ENCODE peak calls at places on chromosomes 12 and 14, in four cellular contexts. Z, V, N and L are unnamed samples.

GRCh38 chr12:34377243-34378035 is 355.1 kb downstream of the ALG10 start:
- DNase-seq in Z (no peak), V (no peak), N (no peak), L (no peak)

GRCh38 chr12:113236539-113237354 is 15.5 kb downstream of the TPCN1 start:
- DNase-seq in Z (peak), V (no peak), N (no peak), L (no peak)

GRCh38 chr14:50616275-50616674 is 51.8 kb downstream of the SAV1 start:
- DNase-seq in Z (no peak), V (no peak), N (no peak), L (no peak)

GRCh38 chr14:81208489-81208888 is 12.3 kb downstream of the GTF2A1 start:
- DNase-seq in Z (no peak), V (no peak), N (no peak), L (no peak)

GRCh38 chr12:12975322-12976077 is 23.5 kb upstream of the GPRC5D start:
- DNase-seq in Z (no peak), V (peak), N (no peak), L (peak)

GRCh38 chr12:49089831-49090773 is 4.5 kb downstream of the DHH start:
- DNase-seq in Z (peak), V (no peak), N (no peak), L (peak)

GRCh38 chr14:83251402-83251801 is 1717.7 kb upstream of the SEL1L start:
- DNase-seq in Z (no peak), V (no peak), N (no peak), L (no peak)

GRCh38 chr14:76784266-76784874 is 23.1 kb downstream of the VASH1 start:
- DNase-seq in Z (no peak), V (no peak), N (no peak), L (no peak)

GRCh38 chr12:122042910-122043309 is 21.2 kb downstream of the BCL7A start:
- DNase-seq in Z (no peak), V (no peak), N (no peak), L (no peak)

GRCh38 chr14:93013368-93013719 is 90.4 kb downstream of the CHGA start:
- DNase-seq in Z (no peak), V (no peak), N (no peak), L (no peak)

GRCh38 chr12:109277899-109278762 is 31.0 kb downstream of the FOXN4 start:
- DNase-seq in Z (no peak), V (no peak), N (no peak), L (no peak)

GRCh38 chr14:101817511-101818001 is 56.0 kb downstream of the PPP2R5C start:
- DNase-seq in Z (no peak), V (no peak), N (no peak), L (no peak)
- H3K4me3 ChIP-seq in Z (no peak), V (no peak), N (peak), L (no peak)

DNA sequence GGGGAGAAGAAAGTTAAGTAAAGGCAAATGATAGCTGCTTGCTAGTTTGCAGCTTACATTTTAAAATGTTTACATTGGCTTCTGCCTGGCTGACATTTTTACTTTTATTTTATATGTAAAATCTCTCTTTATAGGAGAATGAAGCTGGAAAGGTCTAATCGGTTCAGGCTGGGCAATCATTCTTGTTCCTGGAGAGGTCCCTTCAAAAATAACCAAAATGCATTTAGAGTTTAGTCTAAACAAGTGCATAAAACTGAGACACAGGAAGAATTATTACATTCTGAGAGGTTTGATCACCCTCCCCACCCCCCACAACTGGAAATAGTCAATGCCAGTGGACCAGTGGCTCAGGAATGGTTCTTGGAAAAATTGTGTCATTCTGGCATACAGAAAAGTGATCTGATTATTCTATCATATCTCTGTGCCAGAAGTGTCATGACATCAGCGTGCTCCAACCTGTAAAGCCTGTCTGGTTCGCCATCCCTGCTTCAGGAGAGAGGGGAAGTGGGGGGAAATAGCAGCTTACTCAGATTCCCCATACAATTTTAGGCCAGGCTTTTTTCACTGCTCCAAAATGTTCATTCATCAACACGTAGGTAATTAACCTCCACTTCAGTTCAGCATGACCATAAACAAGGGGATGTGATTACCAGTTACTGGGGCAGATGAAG is 4.2 kb downstream of the PRICKLE1 start:
- DNase-seq in Z (no peak), V (no peak), N (no peak), L (no peak)
- H3K4me3 ChIP-seq in Z (peak), V (no peak), N (no peak), L (no peak)

GRCh38 chr12:32532951-32533350 is 133.6 kb downstream of the FGD4 start:
- DNase-seq in Z (no peak), V (no peak), N (no peak), L (peak)

GRCh38 chr12:32535260-32535999 is 136.1 kb downstream of the FGD4 start:
- DNase-seq in Z (peak), V (no peak), N (no peak), L (peak)

GRCh38 chr12:32532415-32532814 is 133.1 kb downstream of the FGD4 start:
- DNase-seq in Z (no peak), V (no peak), N (no peak), L (no peak)

GRCh38 chr12:32534698-32535097 is 135.3 kb downstream of the FGD4 start:
- DNase-seq in Z (no peak), V (no peak), N (no peak), L (no peak)

DNA sequence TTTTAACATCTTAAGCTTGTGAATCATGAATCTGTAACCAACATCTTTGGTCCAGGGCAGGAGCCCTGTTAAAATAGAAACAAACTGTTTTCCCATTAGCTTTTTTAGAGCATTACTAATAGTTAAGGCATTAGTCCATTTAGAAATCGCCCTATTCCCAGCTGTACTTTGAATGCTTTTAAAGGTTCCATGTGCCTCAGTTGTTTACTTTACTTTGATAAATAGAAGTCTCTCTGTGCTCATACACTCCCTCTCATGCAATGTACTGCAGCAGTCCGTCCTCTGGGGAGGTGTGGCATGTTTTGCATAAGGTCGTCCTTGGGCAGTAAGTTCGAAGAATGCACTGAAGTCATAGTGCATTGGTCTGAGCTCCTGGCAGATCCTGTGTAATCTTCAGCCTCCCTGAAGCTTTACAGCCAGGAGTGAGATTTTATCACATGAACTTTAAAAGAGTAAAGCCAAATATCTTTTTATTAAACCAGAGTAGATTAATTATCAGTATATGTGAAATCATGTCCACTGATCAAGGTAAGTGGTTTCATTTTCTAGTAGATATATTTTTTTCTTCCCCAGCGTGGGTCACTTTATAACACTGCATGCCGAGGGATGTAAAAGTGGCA is 134.7 kb downstream of the FGD4 start:
- DNase-seq in Z (peak), V (peak), N (no peak), L (peak)
- H3K4me3 ChIP-seq in Z (peak), V (no peak), N (no peak), L (peak)

DNA sequence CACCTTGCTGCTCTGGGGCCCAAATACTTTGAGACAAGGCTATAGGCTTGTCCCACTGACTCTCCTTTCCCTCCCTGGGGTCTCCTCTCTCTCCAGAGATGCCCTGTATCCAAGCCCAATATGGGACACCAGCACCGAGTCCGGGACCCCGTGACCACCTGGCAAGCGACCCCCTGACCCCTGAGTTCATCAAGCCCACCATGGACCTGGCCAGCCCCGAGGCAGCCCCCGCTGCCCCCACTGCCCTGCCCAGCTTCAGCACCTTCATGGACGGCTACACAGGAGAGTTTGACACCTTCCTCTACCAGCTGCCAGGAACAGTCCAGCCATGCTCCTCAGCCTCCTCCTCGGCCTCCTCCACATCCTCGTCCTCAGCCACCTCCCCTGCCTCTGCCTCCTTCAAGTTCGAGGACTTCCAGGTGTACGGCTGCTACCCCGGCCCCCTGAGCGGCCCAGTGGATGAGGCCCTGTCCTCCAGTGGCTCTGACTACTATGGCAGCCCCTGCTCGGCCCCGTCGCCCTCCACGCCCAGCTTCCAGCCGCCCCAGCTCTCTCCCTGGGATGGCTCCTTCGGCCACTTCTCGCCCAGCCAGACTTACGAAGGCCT is 3.1 kb downstream of the NR4A1 start:
- DNase-seq in Z (no peak), V (no peak), N (no peak), L (no peak)
- H3K4me3 ChIP-seq in Z (peak), V (no peak), N (no peak), L (no peak)